ENCODE peak calls at places on chromosomes 5 and 9, in seven cellular contexts. I is hepatic stellate cell, J is LNCaP clone FGC, G is A172, N is smooth muscle cell of the brain vasculature, Z is heart right ventricle, B is AML-193. Q is an unnamed sample.
A peak's percentile ranks its signal among the peaks of the same experiment; 100 is the strongest.

GRCh38 chr5:132457371-132458225 is 33.0 kb downstream of the IRF1 start:
- DNase-seq in N (no peak), J (no peak), Z (no peak), B (peak; percentile 93), G (no peak), I (peak; percentile 71), Q (no peak)

GRCh38 chr5:56278267-56278826 is 45.2 kb upstream of the ANKRD55 start:
- DNase-seq in N (no peak), B (no peak), G (peak; percentile 96), J (no peak), I (peak; percentile 68), Z (no peak), Q (no peak)

GRCh38 chr5:320524-321232 is 836 bp upstream of the AHRR start:
- DNase-seq in J (no peak), B (no peak), I (no peak), Z (no peak), G (no peak), N (no peak), Q (no peak)

GRCh38 chr5:96709152-96709821 is 47.1 kb downstream of the CAST start:
- DNase-seq in G (peak; percentile 76), B (no peak), N (no peak), I (peak; percentile 41), J (no peak), Z (no peak), Q (no peak)

GRCh38 chr5:65727491-65728156 is 5.6 kb downstream of the NLN start:
- DNase-seq in B (no peak), Z (no peak), N (no peak), G (no peak), J (no peak), I (no peak), Q (no peak)

GRCh38 chr9:133990366-133991210 is 1.5 kb downstream of the VAV2 start:
- DNase-seq in G (peak; percentile 84), I (peak; percentile 88), J (no peak), N (peak; percentile 37), B (no peak), Z (no peak), Q (no peak)

GRCh38 chr9:134454386-134454978 is 128.2 kb downstream of the RXRA start:
- DNase-seq in B (no peak), N (no peak), G (peak; percentile 83), I (no peak), J (no peak), Z (no peak), Q (no peak)

GRCh38 chr5:145827275-145827674 is 7.9 kb downstream of the PRELID2 start:
- DNase-seq in G (no peak), B (no peak), I (no peak), N (no peak), Z (no peak), J (no peak), Q (no peak)

GRCh38 chr9:76996700-76997099 is 22.8 kb upstream of the FOXB2 start:
- DNase-seq in G (peak; percentile 14), I (no peak), B (no peak), N (no peak), J (no peak), Z (peak; percentile 25), Q (no peak)

GRCh38 chr9:136198605-136199083 is 6.3 kb downstream of the LHX3 start:
- DNase-seq in Z (no peak), I (no peak), G (no peak), B (no peak), J (no peak), N (no peak), Q (no peak)

GRCh38 chr9:19989213-19989612 is 200.4 kb upstream of the SLC24A2 start:
- DNase-seq in J (no peak), I (no peak), Z (no peak), B (no peak), N (no peak), G (no peak), Q (no peak)

GRCh38 chr9:93890436-93890935 is 64.7 kb downstream of the BARX1 start:
- DNase-seq in B (no peak), I (no peak), Z (no peak), J (no peak), N (no peak), G (no peak), Q (no peak)

GRCh38 chr9:26296910-26297309 is 595.7 kb downstream of the CAAP1 start:
- DNase-seq in Z (no peak), I (no peak), G (peak; percentile 92), J (no peak), N (no peak), B (no peak), Q (no peak)

GRCh38 chr5:126103050-126103449 is 320.2 kb upstream of the GRAMD2B start:
- DNase-seq in N (no peak), J (no peak), Z (no peak), G (no peak), B (no peak), I (no peak), Q (no peak)

GRCh38 chr5:102754499-102755424 is at the start of gene PAM:
- DNase-seq in J (no peak), Z (peak; percentile 84), N (no peak), B (peak; percentile 71), I (peak; percentile 75), G (peak; percentile 54), Q (peak; percentile 57)

GRCh38 chr9:589723-590122 is 251.8 kb upstream of the DMRT1 start:
- DNase-seq in I (no peak), J (no peak), G (peak; percentile 2), B (no peak), Z (no peak), N (no peak), Q (no peak)

GRCh38 chr5:171640396-171640981 is 145.1 kb upstream of the SMIM23 start:
- DNase-seq in Z (peak; percentile 50), N (no peak), J (no peak), I (no peak), B (no peak), G (no peak), Q (no peak)

GRCh38 chr9:115615821-115616665 is 498.1 kb upstream of the TNC start:
- DNase-seq in I (peak; percentile 52), Z (no peak), N (no peak), B (no peak), J (peak; percentile 4), G (peak; percentile 87), Q (no peak)

GRCh38 chr5:78544531-78545200 is 103.9 kb downstream of the LHFPL2 start:
- DNase-seq in I (no peak), N (peak; percentile 82), J (no peak), G (peak; percentile 75), Z (peak; percentile 50), B (no peak), Q (no peak)

GRCh38 chr5:40437452-40437861 is 242.3 kb upstream of the PTGER4 start:
- DNase-seq in N (no peak), I (peak; percentile 43), Z (no peak), G (peak; percentile 86), J (no peak), B (peak; percentile 57), Q (no peak)

GRCh38 chr5:115484368-115484767 is 60.2 kb downstream of the FEM1C start:
- DNase-seq in J (no peak), I (no peak), G (no peak), B (peak; percentile 63), Z (no peak), N (no peak), Q (no peak)

GRCh38 chr5:9046756-9047481 is 499.0 kb downstream of the SEMA5A start:
- DNase-seq in B (no peak), I (peak; percentile 85), N (no peak), G (peak; percentile 98), J (no peak), Z (peak; percentile 16), Q (no peak)

GRCh38 chr9:114775121-114775520 is 30.7 kb downstream of the TNFSF15 start:
- DNase-seq in G (no peak), N (no peak), I (no peak), Z (no peak), J (no peak), B (no peak), Q (no peak)